ENCODE peak calls at places on chromosomes 11 and 22, in seven cellular contexts. Y, R, C, O, K, J and L are unnamed samples. For H3K79me2, the result is how much of the 10 kb centered on the place peaks cover.

GRCh38 chr11:109728056-109728455 is 306.1 kb downstream of the C11orf87 start:
- DNase-seq in Y (no peak), R (peak), C (peak), O (no peak), K (no peak), J (no peak), L (no peak)

GRCh38 chr11:43401252-43401651 is 42.5 kb downstream of the TTC17 start:
- DNase-seq in Y (no peak), R (no peak), C (no peak), O (no peak), K (no peak), J (no peak), L (no peak)

GRCh38 chr22:50274311-50274710 is 4.1 kb upstream of the MAPK11 start:
- DNase-seq in Y (no peak), R (peak), C (peak), O (peak), K (no peak), J (peak), L (peak)

GRCh38 chr11:116371146-116371545 is 401.6 kb downstream of the BUD13 start:
- DNase-seq in Y (no peak), R (no peak), C (no peak), O (no peak), K (no peak), J (no peak), L (no peak)

GRCh38 chr11:118497831-118498230 is 29.4 kb upstream of the TTC36 start:
- DNase-seq in Y (no peak), R (peak), C (peak), O (no peak), K (peak), J (no peak), L (no peak)

GRCh38 chr22:36585841-36586240 is 56.9 kb upstream of the EIF3D start:
- DNase-seq in Y (peak), R (no peak), C (peak), O (no peak), K (no peak), J (no peak), L (peak)

GRCh38 chr11:128508785-128509518 is 78.4 kb downstream of the ETS1 start:
- DNase-seq in Y (no peak), R (peak), C (peak), O (no peak), K (peak), J (no peak), L (no peak)

GRCh38 chr22:34866501-34867171 is 199.3 kb upstream of the ISX start:
- DNase-seq in Y (no peak), R (peak), C (no peak), O (no peak), K (peak), J (no peak), L (no peak)

GRCh38 chr11:59208956-59209355 is 3.8 kb downstream of the MPEG1 start:
- DNase-seq in Y (no peak), R (peak), C (no peak), O (no peak), K (peak), J (no peak), L (no peak)

GRCh38 chr22:25199726-25200520 is at the start of gene CRYBB3:
- DNase-seq in Y (no peak), R (no peak), C (no peak), O (no peak), K (no peak), J (no peak), L (no peak)

GRCh38 chr22:41949297-41949965 is 2.5 kb upstream of the CENPM start:
- DNase-seq in Y (no peak), R (no peak), C (no peak), O (peak), K (no peak), J (no peak), L (no peak)

GRCh38 chr22:41947181-41948080 is 479 bp upstream of the CENPM start:
- DNase-seq in Y (no peak), R (no peak), C (no peak), O (peak), K (no peak), J (no peak), L (no peak)

GRCh38 chr22:41943661-41944209 is 3.2 kb downstream of the CENPM start:
- DNase-seq in Y (no peak), R (peak), C (peak), O (no peak), K (peak), J (no peak), L (peak)

GRCh38 chr22:41948142-41948541 is 1.2 kb upstream of the CENPM start:
- DNase-seq in Y (no peak), R (no peak), C (no peak), O (no peak), K (no peak), J (no peak), L (no peak)

DNA sequence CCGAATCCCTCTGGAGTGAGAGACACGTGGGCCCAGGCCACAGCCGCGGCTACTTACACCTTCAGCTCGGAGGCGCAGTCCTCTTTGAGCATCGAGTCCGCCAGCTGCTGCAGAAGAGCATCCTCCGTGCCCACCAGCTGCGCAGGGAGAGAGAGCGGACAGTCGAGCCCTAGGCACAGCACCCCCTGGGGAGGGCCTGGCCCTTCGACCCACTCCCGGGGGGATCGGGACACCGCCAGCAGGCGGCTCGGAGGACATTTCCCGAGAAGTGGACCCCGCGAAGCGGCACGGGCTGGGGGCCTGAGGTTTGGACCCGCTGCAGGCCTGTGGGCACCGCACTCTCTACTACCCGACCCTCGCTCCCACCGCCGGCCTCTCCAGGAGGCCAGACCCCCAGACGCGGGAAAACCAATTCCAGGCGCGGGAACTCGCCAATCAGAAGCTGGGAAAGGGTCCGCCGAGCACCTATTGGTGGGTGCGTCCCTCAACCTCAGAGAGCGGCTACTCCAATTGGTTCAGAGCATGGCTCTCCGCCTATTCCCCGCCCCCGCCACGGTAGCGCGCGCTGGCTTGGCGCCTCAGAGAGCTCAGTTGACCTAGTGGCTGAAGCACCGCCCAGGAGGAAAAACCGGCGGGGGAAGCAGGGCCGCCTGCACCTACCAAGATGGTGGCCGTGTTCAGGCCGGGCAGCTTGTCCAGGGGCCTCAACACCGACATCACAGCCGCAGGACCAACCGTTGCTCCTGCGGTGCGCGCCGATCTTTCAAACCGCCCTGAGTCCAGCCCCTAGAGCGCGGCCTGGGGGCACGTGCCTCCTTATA is at the start of gene CENPM:
- DNase-seq in Y (peak), R (peak), C (peak), O (peak), K (peak), J (peak), L (peak)
- TF ChIP-seq CTCF in Y (peak), R (peak), C (peak), O (peak), K (no peak), J (peak), L (no peak)

DNA sequence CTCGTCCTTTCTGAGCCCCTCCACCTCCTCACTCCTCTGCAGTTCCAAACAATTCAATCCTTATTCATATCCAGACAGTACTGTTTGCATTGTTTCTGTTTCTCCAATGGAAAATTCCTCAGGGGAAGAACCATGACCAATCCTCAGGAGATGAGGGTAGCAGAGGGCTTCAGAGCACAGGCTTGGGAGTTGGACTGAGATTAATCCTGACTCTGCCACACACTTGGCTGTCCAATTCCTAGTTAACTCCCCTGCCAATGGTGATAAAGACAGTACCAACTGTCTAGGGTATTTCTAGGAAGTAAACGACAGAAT is 58.0 kb downstream of the MICAL3 start:
- DNase-seq in Y (no peak), R (no peak), C (no peak), O (no peak), K (no peak), J (no peak), L (no peak)
- H3K79me2 ChIP-seq in Y (under half), R (under half), C (half or more), O (half or more), K (half or more), J (half or more), L (half or more)

DNA sequence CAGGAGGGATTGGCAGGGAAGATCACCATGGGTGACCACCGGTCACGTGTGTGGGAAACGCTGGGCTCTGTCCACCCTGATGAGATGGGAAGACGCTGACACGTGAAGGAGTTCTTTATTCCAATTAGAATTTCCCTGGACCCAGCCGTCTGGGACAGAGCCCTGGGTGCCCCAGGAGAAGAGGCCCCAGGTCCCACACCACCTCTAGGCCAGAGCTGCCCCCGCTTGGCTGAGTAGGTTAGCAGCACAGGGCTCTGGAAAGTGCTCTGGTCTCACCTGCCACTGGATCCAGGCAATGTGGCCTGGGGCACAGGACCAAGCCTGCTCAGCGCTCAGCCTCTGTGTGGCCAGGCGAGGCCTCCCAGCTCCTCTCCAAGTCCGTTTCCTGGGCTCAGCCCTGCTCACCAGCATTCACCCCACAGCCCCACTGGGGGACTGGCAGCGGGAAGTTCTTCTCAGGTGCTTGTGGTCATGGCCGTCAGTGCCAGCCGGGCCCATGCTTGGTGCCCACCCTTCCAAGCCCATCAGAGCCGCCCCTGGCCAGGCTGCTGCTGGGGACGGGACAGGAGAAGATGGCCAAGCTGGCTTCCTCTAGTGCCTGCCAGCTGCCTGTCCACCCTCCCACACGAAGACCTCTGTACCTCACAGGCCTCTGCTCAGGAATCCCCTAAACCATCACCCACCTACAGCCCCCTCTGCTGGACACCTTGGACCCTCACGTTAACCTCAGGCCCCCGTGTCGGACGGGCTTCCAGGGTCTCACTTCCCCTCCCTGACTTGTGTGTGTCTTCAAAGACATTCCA is 62.5 kb upstream of the FGF3 start:
- DNase-seq in Y (peak), R (no peak), C (no peak), O (no peak), K (no peak), J (no peak), L (peak)
- TF ChIP-seq CTCF in Y (peak), R (no peak), C (peak), O (peak), K (no peak), J (no peak), L (peak)

GRCh38 chr11:60917267-60917666 is 3.3 kb downstream of the TMEM109 start:
- DNase-seq in Y (no peak), R (no peak), C (no peak), O (no peak), K (no peak), J (no peak), L (no peak)
- H3K79me2 ChIP-seq in Y (under half), R (under half), C (half or more), O (half or more), K (half or more), J (half or more), L (under half)

GRCh38 chr11:35404397-35404775 is 15.0 kb downstream of the SLC1A2 start:
- DNase-seq in Y (peak), R (peak), C (peak), O (no peak), K (no peak), J (peak), L (peak)
- TF ChIP-seq CTCF in Y (peak), R (peak), C (peak), O (peak), K (peak), J (peak), L (peak)

GRCh38 chr22:28407645-28408044 is 272.0 kb downstream of the TTC28 start:
- DNase-seq in Y (no peak), R (no peak), C (no peak), O (no peak), K (no peak), J (no peak), L (no peak)
- H3K79me2 ChIP-seq in Y (under half), R (under half), C (under half), O (under half), K (under half), J (under half), L (under half)

GRCh38 chr22:22788460-22789037 is 99.1 kb upstream of the IGLL5 start:
- DNase-seq in Y (no peak), R (no peak), C (no peak), O (no peak), K (no peak), J (no peak), L (no peak)
- TF ChIP-seq CTCF in Y (no peak), R (no peak), C (peak), O (peak), K (no peak), J (no peak), L (no peak)